ENCODE peak calls at places on chromosome 21, in seven cellular contexts. N is uterus; C is HL-60; E is heart right ventricle; Y is astrocyte of the spinal cord; Q is dorsolateral prefrontal cortex; U is CD4-positive, CD25-positive, alpha-beta regulatory T cell. I is an unnamed sample.

GRCh38 chr21:17548262-17548661 is 35.4 kb downstream of the CXADR start:
- DNase-seq in U (peak; percentile 8), E (no peak), Q (no peak), N (no peak), C (no peak), Y (no peak), I (no peak)

GRCh38 chr21:30463713-30464112 is 16.5 kb downstream of the KRTAP19-1 start:
- DNase-seq in Y (no peak), E (no peak), Q (no peak), N (no peak), C (no peak), U (peak; percentile 2), I (no peak)

GRCh38 chr21:21177353-21177986 is 179.3 kb downstream of the NCAM2 start:
- DNase-seq in E (no peak), U (no peak), Y (no peak), C (no peak), N (no peak), Q (no peak), I (no peak)

GRCh38 chr21:31184462-31184861 is 146.2 kb upstream of the KRTAP19-8 start:
- DNase-seq in Q (no peak), U (peak; percentile 91), N (no peak), E (no peak), C (no peak), Y (no peak), I (no peak)

GRCh38 chr21:27648560-27648959 is 681.7 kb upstream of the ADAMTS5 start:
- DNase-seq in Q (no peak), N (no peak), Y (peak; percentile 89), C (no peak), U (no peak), E (no peak), I (peak; percentile 68)

GRCh38 chr21:32726742-32727477 is 903 bp downstream of the SYNJ1 start:
- DNase-seq in E (no peak), U (peak; percentile 39), Y (peak; percentile 26), N (peak; percentile 21), C (peak; percentile 58), Q (no peak), I (no peak)

GRCh38 chr21:19724081-19724480 is 1274.1 kb upstream of the NCAM2 start:
- DNase-seq in C (no peak), U (no peak), N (no peak), Q (no peak), Y (no peak), E (no peak), I (no peak)

GRCh38 chr21:25573409-25574206 is 33.7 kb downstream of the MRPL39 start:
- DNase-seq in E (no peak), Y (peak; percentile 91), U (peak; percentile 75), N (no peak), C (peak; percentile 15), Q (no peak), I (peak; percentile 77)

GRCh38 chr21:18318156-18318555 is 73.5 kb downstream of the CHODL start:
- DNase-seq in Q (no peak), N (no peak), U (no peak), E (no peak), Y (no peak), C (no peak), I (no peak)

GRCh38 chr21:41752231-41752681 is 14.6 kb downstream of the RIPK4 start:
- DNase-seq in Q (no peak), C (no peak), N (no peak), Y (peak; percentile 56), U (no peak), E (no peak), I (no peak)

GRCh38 chr21:32044205-32044874 is 171.5 kb downstream of the HUNK start:
- DNase-seq in C (no peak), Q (no peak), Y (no peak), E (no peak), U (no peak), N (no peak), I (no peak)

GRCh38 chr21:35628331-35628730 is 432.0 kb downstream of the SETD4 start:
- DNase-seq in Y (no peak), C (no peak), N (no peak), Q (no peak), U (no peak), E (no peak), I (no peak)

GRCh38 chr21:35578350-35578782 is 482.0 kb downstream of the SETD4 start:
- DNase-seq in Q (no peak), C (no peak), U (no peak), E (no peak), N (no peak), Y (peak; percentile 81), I (peak; percentile 75)

GRCh38 chr21:18274370-18274769 is 29.7 kb downstream of the CHODL start:
- DNase-seq in U (no peak), C (no peak), N (no peak), Y (no peak), E (no peak), Q (no peak), I (no peak)

GRCh38 chr21:35840949-35841348 is 219.4 kb downstream of the SETD4 start:
- DNase-seq in N (no peak), Q (no peak), U (no peak), E (no peak), Y (no peak), C (no peak), I (no peak)

GRCh38 chr21:16305686-16306085 is 575.9 kb downstream of the USP25 start:
- DNase-seq in N (peak; percentile 49), C (no peak), Y (peak; percentile 73), Q (no peak), E (no peak), U (no peak), I (no peak)

GRCh38 chr21:44005593-44005992 is 6.5 kb upstream of the TRAPPC10 start:
- DNase-seq in N (no peak), U (no peak), Q (no peak), C (no peak), Y (no peak), E (no peak), I (no peak)

GRCh38 chr21:44000360-44000759 is 11.7 kb upstream of the TRAPPC10 start:
- DNase-seq in U (no peak), Y (no peak), Q (peak; percentile 95), C (no peak), N (no peak), E (no peak), I (no peak)

GRCh38 chr21:44003307-44003966 is 8.7 kb upstream of the TRAPPC10 start:
- DNase-seq in Q (no peak), Y (no peak), E (no peak), U (no peak), N (no peak), C (no peak), I (no peak)

GRCh38 chr21:44005071-44005470 is 7.0 kb upstream of the TRAPPC10 start:
- DNase-seq in E (no peak), C (no peak), U (no peak), Q (no peak), N (no peak), Y (no peak), I (no peak)

GRCh38 chr21:44002511-44002910 is 9.6 kb upstream of the TRAPPC10 start:
- DNase-seq in Y (no peak), Q (no peak), N (no peak), C (no peak), E (no peak), U (no peak), I (no peak)
- H3K4me3 ChIP-seq in Y (no peak overlapping the region), Q (no peak overlapping the region), N (no peak overlapping the region), C (no peak overlapping the region), E (no peak overlapping the region), U (no peak overlapping the region), I (no peak overlapping the region)

DNA sequence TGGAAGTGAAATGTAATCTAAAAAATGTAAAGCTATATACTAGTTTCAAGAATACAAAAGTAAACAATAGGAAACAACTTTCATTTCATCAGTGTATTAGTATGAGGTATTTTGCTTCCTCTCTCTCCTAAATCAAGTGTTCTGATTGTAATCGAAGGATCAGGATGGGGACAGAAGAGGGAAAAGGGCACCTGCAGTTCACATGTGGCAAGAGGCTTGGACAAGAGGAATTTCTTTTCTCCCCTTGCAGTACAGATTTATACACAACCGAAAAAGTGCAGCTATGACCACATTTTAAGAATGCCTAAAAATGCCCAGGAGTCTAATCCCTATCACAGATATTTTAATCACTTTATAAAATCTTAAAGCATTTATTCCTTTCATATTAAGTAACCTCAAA is 63.7 kb downstream of the NRIP1 start:
- DNase-seq in C (no peak), N (no peak), Q (no peak), Y (no peak), U (no peak), E (no peak), I (no peak)
- H3K4me3 ChIP-seq in C (no peak overlapping the region), N (no peak overlapping the region), Q (no peak overlapping the region), Y (no peak overlapping the region), U (no peak overlapping the region), E (no peak overlapping the region), I (no peak overlapping the region)

DNA sequence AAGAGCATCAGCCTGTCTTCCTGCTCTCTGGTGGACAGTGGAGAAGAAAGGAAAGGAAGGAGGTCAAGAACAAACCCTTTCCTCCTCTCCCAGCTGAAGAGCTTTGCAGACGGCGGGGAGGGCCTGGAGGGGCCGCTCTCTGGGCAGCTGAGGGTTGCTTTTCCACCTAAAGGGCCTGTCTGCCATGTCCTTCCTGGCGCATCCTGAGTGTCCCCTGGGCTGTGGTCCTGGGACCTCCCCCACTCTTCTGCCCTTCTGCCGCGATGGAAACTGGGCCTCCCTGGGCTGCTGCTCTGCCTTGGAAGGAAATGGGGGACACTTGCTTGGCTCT is 107.0 kb downstream of the ETS2 start:
- DNase-seq in E (no peak), C (no peak), N (no peak), Q (no peak), Y (no peak), U (no peak), I (no peak)
- H3K4me3 ChIP-seq in E (no peak overlapping the region), C (no peak overlapping the region), N (no peak overlapping the region), Q (peak overlapping the region; percentile 31), Y (no peak overlapping the region), U (no peak overlapping the region), I (no peak overlapping the region)

GRCh38 chr21:36859744-36860501 is 106.5 kb downstream of the HLCS start:
- DNase-seq in Y (peak; percentile 33), U (peak; percentile 80), C (peak; percentile 93), N (peak; percentile 70), E (peak; percentile 81), Q (no peak), I (no peak)
- H3K4me3 ChIP-seq in Y (no peak overlapping the region), U (peak overlapping the region; percentile 19), C (no peak overlapping the region), N (no peak overlapping the region), E (no peak overlapping the region), Q (no peak overlapping the region), I (no peak overlapping the region)

GRCh38 chr21:29018540-29018939 is 609 bp downstream of the RWDD2B start:
- DNase-seq in U (no peak), C (no peak), Y (no peak), E (no peak), N (no peak), Q (no peak), I (no peak)

GRCh38 chr21:29022141-29022540 is 2.3 kb upstream of the USP16 start:
- DNase-seq in C (no peak), Y (no peak), Q (no peak), E (no peak), U (peak; percentile 25), N (no peak), I (no peak)

DNA sequence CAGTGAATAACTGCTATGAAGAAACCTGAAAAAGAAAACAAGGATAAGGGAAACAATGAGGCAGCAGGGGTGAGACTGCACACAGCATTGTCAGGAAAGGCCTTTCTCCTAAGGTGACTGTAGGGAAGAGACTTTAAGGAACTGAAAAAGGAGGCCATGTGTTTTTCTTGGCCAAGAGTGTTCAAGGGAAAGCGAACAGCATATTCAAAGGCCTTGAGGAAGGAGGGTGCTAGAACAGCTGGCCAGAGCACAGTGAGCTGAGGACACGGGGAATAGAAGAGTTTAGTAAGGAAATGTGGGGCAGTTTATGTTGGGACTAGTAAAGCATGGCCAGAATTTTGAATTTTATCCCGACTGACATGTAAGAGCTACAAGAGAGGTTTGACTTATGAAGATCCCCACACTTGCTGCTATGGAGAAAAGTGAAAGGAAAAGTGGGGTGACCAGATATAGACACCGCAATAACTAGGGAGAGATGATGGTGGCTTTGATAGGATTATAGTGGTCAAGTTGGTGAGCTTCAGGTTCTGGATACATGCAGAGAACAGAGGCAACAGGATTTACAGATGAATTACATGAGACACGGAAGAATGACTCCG is 1.4 kb downstream of the RWDD2B start:
- DNase-seq in N (no peak), Q (no peak), E (no peak), C (peak; percentile 25), U (peak; percentile 12), Y (no peak), I (no peak)
- H3K4me3 ChIP-seq in N (no peak overlapping the region), Q (peak overlapping the region; percentile 95), E (no peak overlapping the region), C (peak overlapping the region; percentile 76), U (peak overlapping the region; percentile 90), Y (peak overlapping the region; percentile 86), I (peak overlapping the region; percentile 89)